ENCODE peak calls at places on chromosomes 12 and 14, in six cellular contexts. Q, O, B, K, D and F are unnamed samples.
A peak's percentile ranks its signal among the peaks of the same experiment; 100 is the strongest.

GRCh38 chr12:81077329-81077685 is 572 bp upstream of the ACSS3 start:
- DNase-seq in Q (no peak), O (peak; percentile 95), B (peak; percentile 24), K (no peak), D (peak; percentile 71), F (peak; percentile 57)

GRCh38 chr14:80475074-80475473 is 263.8 kb upstream of the DIO2 start:
- DNase-seq in Q (peak; percentile 82), O (no peak), B (peak; percentile 34), K (no peak), D (no peak), F (no peak)

GRCh38 chr14:26589998-26590397 is 7.8 kb downstream of the NOVA1 start:
- DNase-seq in Q (no peak), O (no peak), B (no peak), K (no peak), D (no peak), F (no peak)

GRCh38 chr14:37974421-37974820 is 233.3 kb upstream of the SSTR1 start:
- DNase-seq in Q (no peak), O (no peak), B (no peak), K (no peak), D (no peak), F (no peak)

GRCh38 chr14:100294213-100294962 is 11.9 kb downstream of the SLC25A29 start:
- DNase-seq in Q (no peak), O (no peak), B (no peak), K (no peak), D (no peak), F (no peak)

GRCh38 chr14:104445832-104446381 is 133.7 kb upstream of the C14orf180 start:
- DNase-seq in Q (no peak), O (peak; percentile 21), B (no peak), K (no peak), D (no peak), F (no peak)

GRCh38 chr14:23398348-23398747 is 9.7 kb downstream of the MYH6 start:
- DNase-seq in Q (no peak), O (no peak), B (no peak), K (no peak), D (no peak), F (no peak)

GRCh38 chr12:122080149-122081107 is 1.9 kb downstream of the MLXIP start:
- DNase-seq in Q (peak; percentile 86), O (no peak), B (peak; percentile 86), K (no peak), D (no peak), F (no peak)

GRCh38 chr12:45415393-45415817 is 199.5 kb downstream of the ANO6 start:
- DNase-seq in Q (peak; percentile 100), O (no peak), B (peak; percentile 99), K (peak; percentile 95), D (no peak), F (no peak)

GRCh38 chr14:95185452-95186392 is 28.4 kb upstream of the DICER1 start:
- DNase-seq in Q (peak; percentile 19), O (no peak), B (peak; percentile 76), K (peak; percentile 28), D (no peak), F (no peak)

GRCh38 chr12:124191024-124191359 is 103.9 kb upstream of the RFLNA start:
- DNase-seq in Q (no peak), O (no peak), B (peak; percentile 29), K (no peak), D (no peak), F (no peak)

GRCh38 chr12:120879711-120880300 is 24.4 kb downstream of the SPPL3 start:
- DNase-seq in Q (no peak), O (no peak), B (no peak), K (no peak), D (no peak), F (no peak)

GRCh38 chr14:49584058-49584457 is 2.1 kb downstream of the RPS29 start:
- DNase-seq in Q (no peak), O (no peak), B (no peak), K (no peak), D (no peak), F (no peak)

GRCh38 chr14:104239866-104240301 is 101.5 kb downstream of the KIF26A start:
- DNase-seq in Q (no peak), O (peak; percentile 26), B (no peak), K (no peak), D (no peak), F (no peak)

GRCh38 chr12:74914378-74914777 is 295.3 kb downstream of the KCNC2 start:
- DNase-seq in Q (no peak), O (no peak), B (no peak), K (no peak), D (no peak), F (no peak)

GRCh38 chr14:49594347-49595089 is 4.2 kb upstream of the LRR1 start:
- DNase-seq in Q (peak; percentile 85), O (no peak), B (peak; percentile 85), K (no peak), D (no peak), F (no peak)

GRCh38 chr12:26791328-26791791 is 41.6 kb downstream of the ITPR2 start:
- DNase-seq in Q (peak; percentile 43), O (no peak), B (peak; percentile 62), K (no peak), D (no peak), F (no peak)

GRCh38 chr12:15701212-15701611 is 88.0 kb downstream of the EPS8 start:
- DNase-seq in Q (peak; percentile 70), O (no peak), B (peak; percentile 87), K (no peak), D (no peak), F (no peak)

GRCh38 chr12:15700595-15700994 is 88.6 kb downstream of the EPS8 start:
- DNase-seq in Q (peak; percentile 95), O (no peak), B (peak; percentile 93), K (no peak), D (no peak), F (no peak)

GRCh38 chr12:15698377-15698867 is 90.8 kb downstream of the EPS8 start:
- DNase-seq in Q (no peak), O (no peak), B (peak; percentile 72), K (no peak), D (no peak), F (no peak)

GRCh38 chr12:15699886-15700285 is 89.3 kb downstream of the EPS8 start:
- DNase-seq in Q (no peak), O (no peak), B (no peak), K (no peak), D (no peak), F (no peak)

DNA sequence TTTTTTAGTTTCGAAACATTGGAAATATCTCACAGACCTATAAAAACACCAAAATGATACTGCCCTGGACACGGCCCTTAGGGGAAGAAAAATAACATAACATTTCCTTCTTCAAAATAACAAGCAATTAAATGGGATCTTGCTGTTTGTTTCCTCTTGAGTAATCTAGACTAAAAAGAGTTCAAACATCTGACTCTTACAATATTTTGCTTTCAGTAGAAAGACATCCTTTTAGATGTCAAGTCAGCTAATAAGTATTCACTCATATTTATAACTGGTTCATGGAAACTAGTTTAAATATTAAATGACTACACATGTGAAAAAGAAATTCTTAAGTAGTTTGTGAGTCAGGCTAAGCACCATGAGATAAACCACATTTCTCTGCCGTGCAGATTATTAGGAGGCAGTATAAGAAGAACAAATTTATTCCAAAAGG is 87.4 kb downstream of the EPS8 start:
- DNase-seq in Q (peak; percentile 68), O (no peak), B (peak; percentile 77), K (no peak), D (no peak), F (no peak)
- H3K18ac ChIP-seq in Q (peak overlapping the region; percentile 85), O (no peak overlapping the region), B (no peak overlapping the region), K (no peak overlapping the region), D (no peak overlapping the region), F (no peak overlapping the region)

GRCh38 chr14:48125654-48126053 is 450.2 kb upstream of the MDGA2 start:
- DNase-seq in Q (no peak), O (peak; percentile 44), B (no peak), K (no peak), D (no peak), F (peak; percentile 61)

GRCh38 chr14:48127674-48128073 is 452.3 kb upstream of the MDGA2 start:
- DNase-seq in Q (no peak), O (no peak), B (no peak), K (no peak), D (no peak), F (no peak)

GRCh38 chr14:48129472-48129871 is 454.1 kb upstream of the MDGA2 start:
- DNase-seq in Q (no peak), O (no peak), B (no peak), K (no peak), D (no peak), F (no peak)
- H3K9me3 ChIP-seq in Q (peaks cover 2% of the 10 kb centered on the region), O (no peaks in the 10 kb centered on the region), B (no peaks in the 10 kb centered on the region), K (no peaks in the 10 kb centered on the region), D (no peaks in the 10 kb centered on the region), F (no peaks in the 10 kb centered on the region)

GRCh38 chr14:64707661-64708060 is 3.4 kb downstream of the PLEKHG3 start:
- DNase-seq in Q (peak; percentile 85), O (no peak), B (peak; percentile 92), K (peak; percentile 88), D (no peak), F (no peak)

GRCh38 chr14:64706552-64707193 is 2.4 kb downstream of the PLEKHG3 start:
- DNase-seq in Q (no peak), O (peak; percentile 79), B (peak; percentile 75), K (no peak), D (no peak), F (peak; percentile 75)

GRCh38 chr14:64708148-64709004 is 4.2 kb downstream of the PLEKHG3 start:
- DNase-seq in Q (peak; percentile 44), O (peak; percentile 97), B (peak; percentile 75), K (peak; percentile 85), D (no peak), F (no peak)

GRCh38 chr14:64711039-64711438 is 6.8 kb downstream of the PLEKHG3 start:
- DNase-seq in Q (no peak), O (no peak), B (no peak), K (no peak), D (no peak), F (no peak)

GRCh38 chr14:64709126-64709525 is 4.9 kb downstream of the PLEKHG3 start:
- DNase-seq in Q (no peak), O (no peak), B (no peak), K (no peak), D (no peak), F (no peak)
- H3K18ac ChIP-seq in Q (no peak overlapping the region), O (no peak overlapping the region), B (peak overlapping the region; percentile 6), K (peak overlapping the region; percentile 10), D (peak overlapping the region; percentile 91), F (peak overlapping the region; percentile 40)

GRCh38 chr12:34333337-34333736 is 311.0 kb downstream of the ALG10 start:
- DNase-seq in Q (no peak), O (no peak), B (no peak), K (no peak), D (no peak), F (no peak)

GRCh38 chr12:34334953-34335743 is 312.9 kb downstream of the ALG10 start:
- DNase-seq in Q (no peak), O (no peak), B (no peak), K (no peak), D (no peak), F (no peak)

GRCh38 chr12:34334538-34334937 is 312.2 kb downstream of the ALG10 start:
- DNase-seq in Q (no peak), O (no peak), B (no peak), K (no peak), D (no peak), F (no peak)

GRCh38 chr12:34336619-34337465 is 314.5 kb downstream of the ALG10 start:
- DNase-seq in Q (no peak), O (no peak), B (no peak), K (no peak), D (no peak), F (no peak)

GRCh38 chr12:34335819-34336262 is 313.5 kb downstream of the ALG10 start:
- DNase-seq in Q (no peak), O (no peak), B (no peak), K (no peak), D (no peak), F (no peak)
- H3K9me3 ChIP-seq in Q (peaks cover 45% of the 10 kb centered on the region), O (peaks cover 61% of the 10 kb centered on the region), B (no peaks in the 10 kb centered on the region), K (peaks cover 98% of the 10 kb centered on the region), D (peaks cover 51% of the 10 kb centered on the region), F (peaks cover 65% of the 10 kb centered on the region)